ENCODE peak calls at places on chromosome 7, in six cellular contexts. One of them, this sample, is unnamed. For H3K9me3 and H3K4me1, the result is how much of the 10 kb centered on the place peaks cover.

GRCh38 chr7:2393751-2394150 is 9.7 kb upstream of the CHST12 start:
- DNase-seq in cardiac muscle cell: no peak
- DNase-seq in CD8-positive, alpha-beta T cell: no peak
- DNase-seq in colonic mucosa: no peak
- DNase-seq in PC-9: no peak
- DNase-seq in hepatocyte: no peak
- DNase-seq in this sample: no peak

GRCh38 chr7:90580051-90580450 is 16.1 kb upstream of the CDK14 start:
- DNase-seq in cardiac muscle cell: no peak
- DNase-seq in CD8-positive, alpha-beta T cell: no peak
- DNase-seq in colonic mucosa: no peak
- DNase-seq in PC-9: no peak
- DNase-seq in hepatocyte: no peak
- DNase-seq in this sample: no peak

GRCh38 chr7:107924841-107925490 is 34.0 kb downstream of the DLD start:
- DNase-seq in cardiac muscle cell: no peak
- DNase-seq in CD8-positive, alpha-beta T cell: no peak
- DNase-seq in colonic mucosa: no peak
- DNase-seq in PC-9: no peak
- DNase-seq in hepatocyte: no peak
- DNase-seq in this sample: no peak

GRCh38 chr7:106947244-106947728 is 82.2 kb downstream of the PIK3CG start:
- DNase-seq in cardiac muscle cell: peak
- DNase-seq in CD8-positive, alpha-beta T cell: peak
- DNase-seq in colonic mucosa: peak
- DNase-seq in PC-9: peak
- DNase-seq in hepatocyte: peak
- DNase-seq in this sample: peak

GRCh38 chr7:128266529-128266890 is 25.4 kb downstream of the LEP start:
- DNase-seq in cardiac muscle cell: no peak
- DNase-seq in CD8-positive, alpha-beta T cell: no peak
- DNase-seq in colonic mucosa: no peak
- DNase-seq in PC-9: no peak
- DNase-seq in hepatocyte: no peak
- DNase-seq in this sample: no peak

GRCh38 chr7:74585844-74586243 is 71.7 kb upstream of the GTF2I start:
- DNase-seq in cardiac muscle cell: no peak
- DNase-seq in CD8-positive, alpha-beta T cell: no peak
- DNase-seq in colonic mucosa: no peak
- DNase-seq in PC-9: no peak
- DNase-seq in hepatocyte: no peak
- DNase-seq in this sample: no peak

GRCh38 chr7:79455173-79455790 is 1.8 kb upstream of the MAGI2 start:
- DNase-seq in cardiac muscle cell: no peak
- DNase-seq in CD8-positive, alpha-beta T cell: no peak
- DNase-seq in colonic mucosa: no peak
- DNase-seq in PC-9: no peak
- DNase-seq in hepatocyte: no peak
- DNase-seq in this sample: no peak

GRCh38 chr7:73786588-73786987 is 16.5 kb upstream of the CLDN3 start:
- DNase-seq in cardiac muscle cell: no peak
- DNase-seq in CD8-positive, alpha-beta T cell: no peak
- DNase-seq in colonic mucosa: peak
- DNase-seq in PC-9: no peak
- DNase-seq in hepatocyte: no peak
- DNase-seq in this sample: no peak

GRCh38 chr7:26426096-26426495 is 134.4 kb downstream of the SNX10 start:
- DNase-seq in cardiac muscle cell: no peak
- DNase-seq in CD8-positive, alpha-beta T cell: no peak
- DNase-seq in colonic mucosa: no peak
- DNase-seq in PC-9: no peak
- DNase-seq in hepatocyte: no peak
- DNase-seq in this sample: no peak

GRCh38 chr7:44599222-44599621 is 7.2 kb upstream of the OGDH start:
- DNase-seq in cardiac muscle cell: no peak
- DNase-seq in CD8-positive, alpha-beta T cell: no peak
- DNase-seq in colonic mucosa: no peak
- DNase-seq in PC-9: no peak
- DNase-seq in hepatocyte: no peak
- DNase-seq in this sample: no peak

GRCh38 chr7:133477786-133478185 is 224.9 kb downstream of the EXOC4 start:
- DNase-seq in cardiac muscle cell: no peak
- DNase-seq in CD8-positive, alpha-beta T cell: no peak
- DNase-seq in colonic mucosa: no peak
- DNase-seq in PC-9: no peak
- DNase-seq in hepatocyte: no peak
- DNase-seq in this sample: no peak

GRCh38 chr7:99622596-99622995 is 5.8 kb downstream of the ZSCAN25 start:
- DNase-seq in cardiac muscle cell: no peak
- DNase-seq in CD8-positive, alpha-beta T cell: no peak
- DNase-seq in colonic mucosa: no peak
- DNase-seq in PC-9: no peak
- DNase-seq in hepatocyte: no peak
- DNase-seq in this sample: no peak

GRCh38 chr7:25369794-25370193 is 141.5 kb upstream of the NPVF start:
- DNase-seq in cardiac muscle cell: no peak
- DNase-seq in CD8-positive, alpha-beta T cell: no peak
- DNase-seq in colonic mucosa: no peak
- DNase-seq in PC-9: no peak
- DNase-seq in hepatocyte: no peak
- DNase-seq in this sample: no peak

GRCh38 chr7:138354066-138354465 is 106.0 kb upstream of the TRIM24 start:
- DNase-seq in cardiac muscle cell: no peak
- DNase-seq in CD8-positive, alpha-beta T cell: no peak
- DNase-seq in colonic mucosa: no peak
- DNase-seq in PC-9: no peak
- DNase-seq in hepatocyte: no peak
- DNase-seq in this sample: no peak

GRCh38 chr7:129914536-129915272 is 38.1 kb downstream of the UBE2H start:
- DNase-seq in cardiac muscle cell: no peak
- DNase-seq in CD8-positive, alpha-beta T cell: peak
- DNase-seq in colonic mucosa: no peak
- DNase-seq in PC-9: no peak
- DNase-seq in hepatocyte: no peak
- DNase-seq in this sample: no peak
- H3K27ac ChIP-seq in cardiac muscle cell: peak
- H3K27ac ChIP-seq in CD8-positive, alpha-beta T cell: no peak
- H3K27ac ChIP-seq in colonic mucosa: no peak
- H3K27ac ChIP-seq in PC-9: no peak
- H3K27ac ChIP-seq in hepatocyte: peak
- H3K27ac ChIP-seq in this sample: no peak

GRCh38 chr7:158401826-158402225 is 185.8 kb downstream of the PTPRN2 start:
- DNase-seq in cardiac muscle cell: no peak
- DNase-seq in CD8-positive, alpha-beta T cell: no peak
- DNase-seq in colonic mucosa: no peak
- DNase-seq in PC-9: no peak
- DNase-seq in hepatocyte: no peak
- DNase-seq in this sample: no peak

GRCh38 chr7:158404031-158404761 is 183.4 kb downstream of the PTPRN2 start:
- DNase-seq in cardiac muscle cell: no peak
- DNase-seq in CD8-positive, alpha-beta T cell: no peak
- DNase-seq in colonic mucosa: no peak
- DNase-seq in PC-9: no peak
- DNase-seq in hepatocyte: no peak
- DNase-seq in this sample: no peak

GRCh38 chr7:158401295-158401694 is 186.3 kb downstream of the PTPRN2 start:
- DNase-seq in cardiac muscle cell: no peak
- DNase-seq in CD8-positive, alpha-beta T cell: no peak
- DNase-seq in colonic mucosa: no peak
- DNase-seq in PC-9: no peak
- DNase-seq in hepatocyte: no peak
- DNase-seq in this sample: no peak

GRCh38 chr7:158402471-158402870 is 185.2 kb downstream of the PTPRN2 start:
- DNase-seq in cardiac muscle cell: no peak
- DNase-seq in CD8-positive, alpha-beta T cell: no peak
- DNase-seq in colonic mucosa: no peak
- DNase-seq in PC-9: no peak
- DNase-seq in hepatocyte: no peak
- DNase-seq in this sample: no peak

DNA sequence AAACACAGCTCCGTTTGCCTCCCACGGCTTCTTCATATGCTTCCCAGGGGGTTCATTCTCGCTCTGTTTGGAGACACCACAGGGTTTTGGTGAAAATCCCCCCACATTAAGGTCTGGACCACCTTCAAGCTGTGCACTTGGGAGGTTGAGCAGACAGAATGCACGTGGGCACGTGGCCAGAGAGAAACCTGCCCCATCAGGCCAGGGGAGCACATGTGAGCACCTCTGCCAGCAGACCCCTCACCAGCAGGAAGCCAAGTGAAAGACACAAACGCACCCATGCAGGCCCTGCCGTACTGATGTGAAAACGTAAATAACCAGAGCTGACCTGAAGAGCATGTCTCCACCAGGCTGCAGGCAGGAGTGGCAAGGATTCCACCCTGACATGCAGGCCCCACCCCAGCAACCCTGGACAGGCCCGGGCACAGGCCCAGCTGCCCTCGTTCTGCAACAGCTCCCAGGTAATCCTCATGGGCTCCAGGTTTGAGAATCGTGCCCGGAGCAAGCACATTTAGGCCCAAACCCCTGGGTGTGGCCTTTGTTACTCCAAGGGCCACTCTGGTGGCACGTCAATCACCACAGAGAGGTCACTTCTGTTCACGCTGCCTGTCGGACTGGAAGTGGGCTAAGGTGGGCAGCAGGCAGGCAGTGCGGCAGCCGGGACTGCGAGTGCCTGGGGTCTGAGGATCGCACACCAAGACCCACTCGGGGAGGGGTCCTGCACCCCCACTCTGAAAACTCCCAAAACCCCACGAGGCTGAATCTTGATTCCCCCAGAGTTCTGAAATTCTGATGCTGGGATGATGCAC is 184.4 kb downstream of the PTPRN2 start:
- DNase-seq in cardiac muscle cell: no peak
- DNase-seq in CD8-positive, alpha-beta T cell: no peak
- DNase-seq in colonic mucosa: peak
- DNase-seq in PC-9: no peak
- DNase-seq in hepatocyte: no peak
- DNase-seq in this sample: no peak
- H3K9me3 ChIP-seq in cardiac muscle cell: under half
- H3K9me3 ChIP-seq in CD8-positive, alpha-beta T cell: under half
- H3K9me3 ChIP-seq in colonic mucosa: under half
- H3K9me3 ChIP-seq in PC-9: under half
- H3K9me3 ChIP-seq in hepatocyte: under half
- H3K9me3 ChIP-seq in this sample: under half

DNA sequence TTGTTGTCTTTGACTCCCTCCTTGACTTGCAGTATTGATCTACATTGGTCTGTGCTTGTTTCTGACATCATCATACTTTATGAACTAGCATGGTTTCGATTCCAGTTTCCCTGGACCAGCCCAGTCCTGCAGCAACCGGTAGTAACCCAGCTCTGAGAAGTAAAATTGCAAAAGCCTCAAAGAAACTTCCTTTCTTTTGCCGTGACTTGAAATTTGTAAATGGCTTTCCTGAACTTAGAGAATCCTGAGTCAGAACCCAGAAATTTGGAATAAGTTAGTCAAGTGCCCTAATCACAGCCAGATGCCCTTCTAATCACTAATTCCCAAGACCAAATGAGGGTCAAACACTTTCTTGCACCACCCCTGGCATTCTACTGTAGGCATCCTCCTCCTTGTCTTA is 15.0 kb downstream of the TAS2R60 start:
- DNase-seq in cardiac muscle cell: no peak
- DNase-seq in CD8-positive, alpha-beta T cell: no peak
- DNase-seq in colonic mucosa: no peak
- DNase-seq in PC-9: peak
- DNase-seq in hepatocyte: no peak
- DNase-seq in this sample: no peak
- H3K4me1 ChIP-seq in cardiac muscle cell: under half
- H3K4me1 ChIP-seq in CD8-positive, alpha-beta T cell: under half
- H3K4me1 ChIP-seq in colonic mucosa: under half
- H3K4me1 ChIP-seq in PC-9: under half
- H3K4me1 ChIP-seq in hepatocyte: under half
- H3K4me1 ChIP-seq in this sample: under half

GRCh38 chr7:158864833-158865232 is 8.5 kb downstream of the DYNC2I1 start:
- DNase-seq in cardiac muscle cell: no peak
- DNase-seq in CD8-positive, alpha-beta T cell: no peak
- DNase-seq in colonic mucosa: no peak
- DNase-seq in PC-9: no peak
- DNase-seq in hepatocyte: no peak
- DNase-seq in this sample: no peak

GRCh38 chr7:158861936-158862704 is 5.8 kb downstream of the DYNC2I1 start:
- DNase-seq in cardiac muscle cell: no peak
- DNase-seq in CD8-positive, alpha-beta T cell: no peak
- DNase-seq in colonic mucosa: no peak
- DNase-seq in PC-9: no peak
- DNase-seq in hepatocyte: no peak
- DNase-seq in this sample: no peak

GRCh38 chr7:158865462-158865922 is 9.1 kb downstream of the DYNC2I1 start:
- DNase-seq in cardiac muscle cell: no peak
- DNase-seq in CD8-positive, alpha-beta T cell: no peak
- DNase-seq in colonic mucosa: peak
- DNase-seq in PC-9: no peak
- DNase-seq in hepatocyte: peak
- DNase-seq in this sample: peak

GRCh38 chr7:158864507-158864820 is 8.1 kb downstream of the DYNC2I1 start:
- DNase-seq in cardiac muscle cell: no peak
- DNase-seq in CD8-positive, alpha-beta T cell: no peak
- DNase-seq in colonic mucosa: no peak
- DNase-seq in PC-9: no peak
- DNase-seq in hepatocyte: no peak
- DNase-seq in this sample: no peak

GRCh38 chr7:158863611-158864506 is 7.5 kb downstream of the DYNC2I1 start:
- DNase-seq in cardiac muscle cell: peak
- DNase-seq in CD8-positive, alpha-beta T cell: peak
- DNase-seq in colonic mucosa: peak
- DNase-seq in PC-9: peak
- DNase-seq in hepatocyte: peak
- DNase-seq in this sample: peak
- H3K27ac ChIP-seq in cardiac muscle cell: peak
- H3K27ac ChIP-seq in CD8-positive, alpha-beta T cell: no peak
- H3K27ac ChIP-seq in colonic mucosa: peak
- H3K27ac ChIP-seq in PC-9: peak
- H3K27ac ChIP-seq in hepatocyte: peak
- H3K27ac ChIP-seq in this sample: peak

GRCh38 chr7:54183055-54183454 is 359.1 kb upstream of the VSTM2A start:
- DNase-seq in cardiac muscle cell: no peak
- DNase-seq in CD8-positive, alpha-beta T cell: no peak
- DNase-seq in colonic mucosa: no peak
- DNase-seq in PC-9: no peak
- DNase-seq in hepatocyte: no peak
- DNase-seq in this sample: no peak
- H3K9me3 ChIP-seq in cardiac muscle cell: under half
- H3K9me3 ChIP-seq in CD8-positive, alpha-beta T cell: under half
- H3K9me3 ChIP-seq in colonic mucosa: under half
- H3K9me3 ChIP-seq in PC-9: under half
- H3K9me3 ChIP-seq in hepatocyte: under half
- H3K9me3 ChIP-seq in this sample: under half

GRCh38 chr7:47458486-47458885 is 123.4 kb downstream of the TNS3 start:
- DNase-seq in cardiac muscle cell: no peak
- DNase-seq in CD8-positive, alpha-beta T cell: no peak
- DNase-seq in colonic mucosa: no peak
- DNase-seq in PC-9: no peak
- DNase-seq in hepatocyte: no peak
- DNase-seq in this sample: no peak
- H3K4me1 ChIP-seq in cardiac muscle cell: under half
- H3K4me1 ChIP-seq in CD8-positive, alpha-beta T cell: under half
- H3K4me1 ChIP-seq in colonic mucosa: under half
- H3K4me1 ChIP-seq in PC-9: under half
- H3K4me1 ChIP-seq in hepatocyte: under half
- H3K4me1 ChIP-seq in this sample: under half

GRCh38 chr7:54933610-54934009 is 85.2 kb upstream of the EGFR start:
- DNase-seq in cardiac muscle cell: no peak
- DNase-seq in CD8-positive, alpha-beta T cell: no peak
- DNase-seq in colonic mucosa: no peak
- DNase-seq in PC-9: no peak
- DNase-seq in hepatocyte: no peak
- DNase-seq in this sample: no peak
- H3K27ac ChIP-seq in cardiac muscle cell: no peak
- H3K27ac ChIP-seq in CD8-positive, alpha-beta T cell: no peak
- H3K27ac ChIP-seq in colonic mucosa: no peak
- H3K27ac ChIP-seq in PC-9: no peak
- H3K27ac ChIP-seq in hepatocyte: peak
- H3K27ac ChIP-seq in this sample: no peak

GRCh38 chr7:4216016-4216415 is 466.1 kb upstream of the FOXK1 start:
- DNase-seq in cardiac muscle cell: no peak
- DNase-seq in CD8-positive, alpha-beta T cell: no peak
- DNase-seq in colonic mucosa: no peak
- DNase-seq in PC-9: no peak
- DNase-seq in hepatocyte: no peak
- DNase-seq in this sample: no peak
- H3K9me3 ChIP-seq in cardiac muscle cell: under half
- H3K9me3 ChIP-seq in CD8-positive, alpha-beta T cell: under half
- H3K9me3 ChIP-seq in colonic mucosa: under half
- H3K9me3 ChIP-seq in PC-9: under half
- H3K9me3 ChIP-seq in hepatocyte: under half
- H3K9me3 ChIP-seq in this sample: under half